ENCODE peak calls at places on chromosome 21, in seven cellular contexts. One of them, this sample, is unnamed. For H3K4me1, the result is how much of the 10 kb centered on the place peaks cover.

GRCh38 chr21:21163904-21164303 is 165.7 kb downstream of the NCAM2 start:
- DNase-seq in left lung: no peak
- DNase-seq in neural progenitor cell: peak
- DNase-seq in cardiac muscle cell: peak
- DNase-seq in A549: peak
- DNase-seq in naive thymus-derived CD4-positive, alpha-beta T cell: peak
- DNase-seq in osteoblast: peak
- DNase-seq in this sample: no peak

GRCh38 chr21:41365377-41366107 is 3.7 kb downstream of the MX2 start:
- DNase-seq in naive thymus-derived CD4-positive, alpha-beta T cell: no peak
- DNase-seq in neural progenitor cell: no peak
- DNase-seq in osteoblast: no peak
- DNase-seq in left lung: no peak
- DNase-seq in cardiac muscle cell: no peak
- DNase-seq in A549: no peak
- DNase-seq in this sample: peak

GRCh38 chr21:37032877-37033471 is 26.5 kb downstream of the RIPPLY3 start:
- DNase-seq in naive thymus-derived CD4-positive, alpha-beta T cell: no peak
- DNase-seq in A549: peak
- DNase-seq in osteoblast: peak
- DNase-seq in left lung: no peak
- DNase-seq in neural progenitor cell: no peak
- DNase-seq in cardiac muscle cell: peak
- DNase-seq in this sample: no peak

GRCh38 chr21:33948096-33948950 is 32.7 kb upstream of the ATP5PO start:
- DNase-seq in A549: peak
- DNase-seq in left lung: peak
- DNase-seq in neural progenitor cell: peak
- DNase-seq in cardiac muscle cell: peak
- DNase-seq in naive thymus-derived CD4-positive, alpha-beta T cell: peak
- DNase-seq in osteoblast: peak
- DNase-seq in this sample: peak

GRCh38 chr21:46527801-46528200 is 69.1 kb downstream of the DIP2A start:
- DNase-seq in left lung: no peak
- DNase-seq in naive thymus-derived CD4-positive, alpha-beta T cell: no peak
- DNase-seq in cardiac muscle cell: no peak
- DNase-seq in A549: no peak
- DNase-seq in neural progenitor cell: peak
- DNase-seq in osteoblast: peak
- DNase-seq in this sample: no peak

GRCh38 chr21:33663241-33663640 is 20.9 kb downstream of the ITSN1 start:
- DNase-seq in left lung: no peak
- DNase-seq in cardiac muscle cell: no peak
- DNase-seq in osteoblast: no peak
- DNase-seq in neural progenitor cell: no peak
- DNase-seq in A549: no peak
- DNase-seq in naive thymus-derived CD4-positive, alpha-beta T cell: no peak
- DNase-seq in this sample: no peak

GRCh38 chr21:19986396-19986795 is 1011.8 kb upstream of the NCAM2 start:
- DNase-seq in left lung: no peak
- DNase-seq in A549: no peak
- DNase-seq in cardiac muscle cell: no peak
- DNase-seq in naive thymus-derived CD4-positive, alpha-beta T cell: no peak
- DNase-seq in osteoblast: no peak
- DNase-seq in neural progenitor cell: no peak
- DNase-seq in this sample: no peak

GRCh38 chr21:40054403-40054802 is 187.2 kb downstream of the PCP4 start:
- DNase-seq in osteoblast: no peak
- DNase-seq in cardiac muscle cell: no peak
- DNase-seq in left lung: peak
- DNase-seq in neural progenitor cell: no peak
- DNase-seq in naive thymus-derived CD4-positive, alpha-beta T cell: no peak
- DNase-seq in A549: no peak
- DNase-seq in this sample: peak

GRCh38 chr21:36747815-36748381 is 49.0 kb downstream of the SIM2 start:
- DNase-seq in cardiac muscle cell: peak
- DNase-seq in left lung: no peak
- DNase-seq in osteoblast: peak
- DNase-seq in A549: no peak
- DNase-seq in neural progenitor cell: peak
- DNase-seq in naive thymus-derived CD4-positive, alpha-beta T cell: peak
- DNase-seq in this sample: no peak

GRCh38 chr21:35378881-35379280 is 329.8 kb upstream of the RUNX1 start:
- DNase-seq in cardiac muscle cell: no peak
- DNase-seq in naive thymus-derived CD4-positive, alpha-beta T cell: no peak
- DNase-seq in neural progenitor cell: no peak
- DNase-seq in osteoblast: no peak
- DNase-seq in A549: no peak
- DNase-seq in left lung: no peak
- DNase-seq in this sample: no peak
- H3K4me1 ChIP-seq in cardiac muscle cell: under half
- H3K4me1 ChIP-seq in naive thymus-derived CD4-positive, alpha-beta T cell: under half
- H3K4me1 ChIP-seq in neural progenitor cell: under half
- H3K4me1 ChIP-seq in osteoblast: under half
- H3K4me1 ChIP-seq in A549: under half
- H3K4me1 ChIP-seq in left lung: under half
- H3K4me1 ChIP-seq in this sample: under half

GRCh38 chr21:42389449-42389835 is 6.4 kb downstream of the TMPRSS3 start:
- DNase-seq in cardiac muscle cell: no peak
- DNase-seq in osteoblast: no peak
- DNase-seq in left lung: peak
- DNase-seq in A549: no peak
- DNase-seq in neural progenitor cell: peak
- DNase-seq in naive thymus-derived CD4-positive, alpha-beta T cell: no peak
- DNase-seq in this sample: no peak
- H3K4me3 ChIP-seq in cardiac muscle cell: no peak
- H3K4me3 ChIP-seq in osteoblast: no peak
- H3K4me3 ChIP-seq in left lung: no peak
- H3K4me3 ChIP-seq in A549: no peak
- H3K4me3 ChIP-seq in neural progenitor cell: peak
- H3K4me3 ChIP-seq in naive thymus-derived CD4-positive, alpha-beta T cell: no peak
- H3K4me3 ChIP-seq in this sample: no peak

DNA sequence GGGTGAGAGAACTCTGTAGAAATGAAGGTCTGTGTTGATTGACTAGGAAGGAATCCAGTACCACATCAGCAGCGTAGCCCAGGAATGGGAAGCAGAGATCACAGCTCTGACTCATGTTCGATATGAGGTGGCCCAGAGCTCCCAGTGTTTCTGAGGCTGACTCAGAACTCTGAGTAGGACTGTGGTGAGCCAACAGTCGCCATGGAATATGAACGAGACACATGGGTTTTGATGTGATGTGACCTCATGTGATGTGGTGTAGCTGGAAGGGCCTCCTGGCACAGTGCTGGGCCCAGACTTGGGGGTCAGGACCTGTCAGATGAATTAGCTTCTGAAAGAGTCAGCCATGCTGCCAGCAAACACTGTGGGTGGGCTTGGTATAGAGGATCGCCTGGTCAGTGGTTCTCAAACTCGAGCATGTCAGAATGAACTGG is 237.0 kb downstream of the MRPL39 start:
- DNase-seq in cardiac muscle cell: peak
- DNase-seq in naive thymus-derived CD4-positive, alpha-beta T cell: no peak
- DNase-seq in left lung: no peak
- DNase-seq in A549: no peak
- DNase-seq in osteoblast: peak
- DNase-seq in neural progenitor cell: no peak
- DNase-seq in this sample: no peak
- H3K4me1 ChIP-seq in cardiac muscle cell: under half
- H3K4me1 ChIP-seq in naive thymus-derived CD4-positive, alpha-beta T cell: under half
- H3K4me1 ChIP-seq in left lung: under half
- H3K4me1 ChIP-seq in A549: under half
- H3K4me1 ChIP-seq in osteoblast: under half
- H3K4me1 ChIP-seq in neural progenitor cell: under half
- H3K4me1 ChIP-seq in this sample: under half

DNA sequence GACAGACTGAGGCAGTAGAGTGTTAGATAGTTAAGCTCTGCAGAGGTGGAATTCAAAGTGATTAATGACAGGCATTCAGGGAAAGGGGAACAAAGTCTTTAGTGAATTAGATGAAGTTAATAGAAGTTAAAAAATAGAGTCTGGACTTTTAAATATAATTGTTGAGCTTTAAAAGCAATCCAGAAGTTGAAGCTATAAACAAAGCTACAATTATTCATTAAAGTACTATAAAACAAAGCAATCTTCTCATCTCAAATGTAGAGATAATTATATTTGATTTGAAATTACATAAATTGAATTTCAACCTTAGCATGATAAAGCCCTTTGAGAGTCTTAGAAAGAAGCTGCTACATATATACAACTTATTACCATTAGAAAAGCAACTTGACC is 710.6 kb downstream of the MRPL39 start:
- DNase-seq in neural progenitor cell: no peak
- DNase-seq in naive thymus-derived CD4-positive, alpha-beta T cell: no peak
- DNase-seq in A549: no peak
- DNase-seq in cardiac muscle cell: no peak
- DNase-seq in left lung: no peak
- DNase-seq in osteoblast: no peak
- DNase-seq in this sample: no peak
- H3K4me3 ChIP-seq in neural progenitor cell: no peak
- H3K4me3 ChIP-seq in naive thymus-derived CD4-positive, alpha-beta T cell: no peak
- H3K4me3 ChIP-seq in A549: no peak
- H3K4me3 ChIP-seq in cardiac muscle cell: no peak
- H3K4me3 ChIP-seq in left lung: no peak
- H3K4me3 ChIP-seq in osteoblast: no peak
- H3K4me3 ChIP-seq in this sample: no peak

DNA sequence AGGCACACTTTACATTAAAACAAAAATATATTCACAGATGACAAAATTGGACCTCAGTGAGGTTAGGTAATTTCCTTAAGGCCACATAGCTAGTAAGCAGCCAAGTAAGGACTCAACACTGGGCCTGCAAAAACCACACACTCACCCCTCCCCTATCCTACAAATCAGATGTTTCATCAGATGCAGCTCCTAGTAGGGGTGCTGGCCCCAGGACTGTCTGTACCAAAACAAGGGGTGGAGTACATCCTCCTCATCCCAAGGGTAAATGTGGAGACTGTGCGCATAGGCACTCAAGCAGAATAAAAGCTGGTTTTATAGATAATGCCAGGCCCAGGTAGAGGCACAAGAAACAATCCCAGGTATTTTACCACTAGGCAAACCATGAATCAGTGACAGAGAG is 25.7 kb downstream of the URB1 start:
- DNase-seq in A549: no peak
- DNase-seq in neural progenitor cell: no peak
- DNase-seq in naive thymus-derived CD4-positive, alpha-beta T cell: no peak
- DNase-seq in left lung: no peak
- DNase-seq in osteoblast: no peak
- DNase-seq in cardiac muscle cell: no peak
- DNase-seq in this sample: no peak
- H3K4me1 ChIP-seq in A549: under half
- H3K4me1 ChIP-seq in neural progenitor cell: under half
- H3K4me1 ChIP-seq in naive thymus-derived CD4-positive, alpha-beta T cell: under half
- H3K4me1 ChIP-seq in left lung: under half
- H3K4me1 ChIP-seq in osteoblast: under half
- H3K4me1 ChIP-seq in cardiac muscle cell: under half
- H3K4me1 ChIP-seq in this sample: under half

GRCh38 chr21:29144736-29145353 is 14.4 kb downstream of the MAP3K7CL start:
- DNase-seq in left lung: no peak
- DNase-seq in naive thymus-derived CD4-positive, alpha-beta T cell: no peak
- DNase-seq in osteoblast: no peak
- DNase-seq in neural progenitor cell: no peak
- DNase-seq in A549: no peak
- DNase-seq in cardiac muscle cell: no peak
- DNase-seq in this sample: no peak

GRCh38 chr21:29148535-29148934 is 18.1 kb downstream of the MAP3K7CL start:
- DNase-seq in neural progenitor cell: no peak
- DNase-seq in left lung: no peak
- DNase-seq in naive thymus-derived CD4-positive, alpha-beta T cell: no peak
- DNase-seq in osteoblast: peak
- DNase-seq in cardiac muscle cell: peak
- DNase-seq in A549: no peak
- DNase-seq in this sample: no peak

GRCh38 chr21:29146726-29147125 is 16.3 kb downstream of the MAP3K7CL start:
- DNase-seq in naive thymus-derived CD4-positive, alpha-beta T cell: no peak
- DNase-seq in cardiac muscle cell: no peak
- DNase-seq in osteoblast: no peak
- DNase-seq in left lung: no peak
- DNase-seq in neural progenitor cell: no peak
- DNase-seq in A549: no peak
- DNase-seq in this sample: no peak

GRCh38 chr21:29145837-29146453 is 15.5 kb downstream of the MAP3K7CL start:
- DNase-seq in A549: no peak
- DNase-seq in osteoblast: no peak
- DNase-seq in cardiac muscle cell: no peak
- DNase-seq in naive thymus-derived CD4-positive, alpha-beta T cell: no peak
- DNase-seq in neural progenitor cell: no peak
- DNase-seq in left lung: no peak
- DNase-seq in this sample: no peak

DNA sequence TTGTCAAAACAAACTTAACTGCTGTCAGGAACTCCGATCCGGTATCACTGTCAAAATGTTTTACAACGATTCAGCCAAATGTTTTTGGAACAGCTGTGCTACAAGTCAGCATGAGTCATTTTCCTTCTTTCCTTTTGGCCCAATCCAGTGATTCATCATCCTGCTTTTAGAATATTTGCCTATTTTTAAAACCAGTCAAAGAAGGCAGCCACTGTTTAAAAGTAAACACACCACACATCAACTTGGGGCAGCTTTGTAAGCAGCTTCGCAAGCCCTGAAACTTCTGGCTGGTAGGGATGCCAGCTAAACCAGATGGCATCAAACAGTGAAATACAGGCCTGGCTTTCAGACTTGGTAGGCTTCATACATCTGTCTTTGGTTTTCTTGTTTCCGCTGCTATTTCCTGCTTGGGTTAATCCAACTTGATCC is 14.9 kb downstream of the MAP3K7CL start:
- DNase-seq in naive thymus-derived CD4-positive, alpha-beta T cell: peak
- DNase-seq in left lung: no peak
- DNase-seq in osteoblast: peak
- DNase-seq in neural progenitor cell: no peak
- DNase-seq in A549: peak
- DNase-seq in cardiac muscle cell: peak
- DNase-seq in this sample: no peak
- H3K4me3 ChIP-seq in naive thymus-derived CD4-positive, alpha-beta T cell: no peak
- H3K4me3 ChIP-seq in left lung: no peak
- H3K4me3 ChIP-seq in osteoblast: peak
- H3K4me3 ChIP-seq in neural progenitor cell: no peak
- H3K4me3 ChIP-seq in A549: no peak
- H3K4me3 ChIP-seq in cardiac muscle cell: no peak
- H3K4me3 ChIP-seq in this sample: no peak

DNA sequence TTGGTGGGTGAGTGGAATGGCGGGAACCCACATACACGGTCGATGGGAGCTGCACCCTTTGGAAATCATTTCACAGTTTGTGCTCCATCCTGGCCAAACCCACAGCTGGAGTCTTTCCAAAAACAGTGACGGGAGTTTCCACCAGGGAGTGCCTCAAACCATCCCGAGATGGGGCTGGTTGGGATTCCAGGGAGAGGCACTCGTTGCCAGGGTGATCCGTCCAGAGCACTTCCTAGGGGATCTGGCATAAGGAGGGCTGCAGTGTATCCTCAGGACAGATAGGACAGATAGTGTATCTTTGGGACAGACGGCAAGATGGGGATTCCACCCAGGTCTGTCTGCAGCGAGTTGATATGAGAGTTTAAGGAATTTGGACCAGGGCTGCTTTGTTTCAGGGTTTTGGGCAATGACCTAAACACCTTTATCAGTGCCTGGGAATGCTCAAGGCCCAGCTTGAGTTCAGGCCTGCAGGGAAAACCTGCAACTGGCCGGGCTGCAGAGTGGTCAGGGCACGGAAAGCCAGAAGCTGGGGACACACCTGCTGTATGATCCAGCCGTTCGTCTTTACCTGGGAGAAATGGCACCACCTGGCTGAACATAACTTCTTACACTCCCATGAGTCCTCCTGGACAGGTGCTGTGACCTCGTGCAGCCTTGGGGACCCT is 3.4 kb upstream of the POFUT2 start:
- DNase-seq in naive thymus-derived CD4-positive, alpha-beta T cell: no peak
- DNase-seq in left lung: no peak
- DNase-seq in A549: no peak
- DNase-seq in neural progenitor cell: no peak
- DNase-seq in osteoblast: peak
- DNase-seq in cardiac muscle cell: peak
- DNase-seq in this sample: peak
- H3K4me1 ChIP-seq in naive thymus-derived CD4-positive, alpha-beta T cell: under half
- H3K4me1 ChIP-seq in left lung: half or more
- H3K4me1 ChIP-seq in A549: under half
- H3K4me1 ChIP-seq in neural progenitor cell: under half
- H3K4me1 ChIP-seq in osteoblast: under half
- H3K4me1 ChIP-seq in cardiac muscle cell: under half
- H3K4me1 ChIP-seq in this sample: under half

This sample was measured in ascending aorta.